ENCODE peak calls at places on chromosomes 1 and 21, in four cellular contexts. G is HCEC 1CT; V is NT2/D1; U is stimulated activated CD8-positive, alpha-beta memory T cell treated with anti-CD3 and anti-CD28 coated beads, Interleukin-15, amount 100 ng/mL, for 1 hour. A is an unnamed sample.

GRCh38 chr1:11693917-11694316 is 2.4 kb downstream of the DRAXIN start:
- DNase-seq in G (no peak), V (no peak), U (no peak), A (no peak)

GRCh38 chr1:15974855-15975254 is 1.0 kb downstream of the ZBTB17 start:
- DNase-seq in G (no peak), V (no peak), U (no peak), A (no peak)

GRCh38 chr1:157134442-157134841 is 3.8 kb downstream of the ETV3 start:
- DNase-seq in G (no peak), V (no peak), U (no peak), A (no peak)

GRCh38 chr1:26597629-26598039 is 68.1 kb downstream of the RPS6KA1 start:
- DNase-seq in G (peak), V (no peak), U (no peak), A (no peak)

GRCh38 chr1:167726038-167726437 is 4.3 kb downstream of the MPZL1 start:
- DNase-seq in G (no peak), V (no peak), U (no peak), A (no peak)

GRCh38 chr1:203152158-203153034 is 23.2 kb downstream of the MYBPH start:
- DNase-seq in G (peak), V (no peak), U (no peak), A (no peak)

GRCh38 chr1:184973308-184974085 is 811 bp downstream of the NIBAN1 start:
- DNase-seq in G (peak), V (peak), U (peak), A (peak)

GRCh38 chr21:43758132-43758619 is 17.9 kb downstream of the CSTB start:
- DNase-seq in G (peak), V (no peak), U (no peak), A (peak)

GRCh38 chr1:94783342-94784264 is 36.6 kb upstream of the SLC44A3 start:
- DNase-seq in G (peak), V (no peak), U (no peak), A (peak)

GRCh38 chr1:38736399-38736798 is 123.2 kb downstream of the RRAGC start:
- DNase-seq in G (no peak), V (no peak), U (no peak), A (no peak)

GRCh38 chr1:51230501-51231078 is 5.5 kb upstream of the RNF11 start:
- DNase-seq in G (no peak), V (no peak), U (no peak), A (no peak)

GRCh38 chr21:43727571-43728466 is 8.9 kb downstream of the PDXK start:
- DNase-seq in G (peak), V (no peak), U (no peak), A (no peak)

GRCh38 chr21:42684109-42684916 is 30.9 kb downstream of the PDE9A start:
- DNase-seq in G (no peak), V (no peak), U (no peak), A (no peak)

GRCh38 chr1:109264379-109264755 is 15.0 kb downstream of the CELSR2 start:
- DNase-seq in G (no peak), V (no peak), U (no peak), A (no peak)

GRCh38 chr1:170360601-170361000 is 171.4 kb upstream of the GORAB start:
- DNase-seq in G (no peak), V (no peak), U (no peak), A (no peak)

GRCh38 chr21:45965084-45965826 is 16.3 kb upstream of the COL6A1 start:
- DNase-seq in G (no peak), V (no peak), U (no peak), A (no peak)

GRCh38 chr1:175385316-175385715 is 192.7 kb upstream of the KIAA0040 start:
- DNase-seq in G (no peak), V (no peak), U (no peak), A (no peak)

GRCh38 chr1:210351496-210351895 is 22.8 kb downstream of the HHAT start:
- DNase-seq in G (no peak), V (no peak), U (no peak), A (no peak)

GRCh38 chr1:11414921-11415538 is 63.9 kb upstream of the DISP3 start:
- DNase-seq in G (no peak), V (no peak), U (no peak), A (no peak)

GRCh38 chr1:220797044-220797443 is 10.3 kb downstream of the MTARC1 start:
- DNase-seq in G (no peak), V (no peak), U (no peak), A (no peak)

GRCh38 chr1:192224386-192224785 is 66.1 kb downstream of the RGS18 start:
- DNase-seq in G (no peak), V (no peak), U (no peak), A (no peak)

A was measured in gastrocnemius medialis.